ENCODE peak calls at places on chromosomes 12 and 14, in four cellular contexts. I is transverse colon, J is adrenal gland, Y is cardiac muscle cell. P is an unnamed sample.

GRCh38 chr12:57844725-57845477 is 1.6 kb downstream of the CTDSP2 start:
- DNase-seq in I (peak), J (peak), Y (peak), P (no peak)

GRCh38 chr14:61652526-61653262 is 42.6 kb upstream of the HIF1A start:
- DNase-seq in I (no peak), J (no peak), Y (no peak), P (no peak)

GRCh38 chr12:94148841-94149780 is 734 bp downstream of the PLXNC1 start:
- DNase-seq in I (peak), J (no peak), Y (peak), P (no peak)

GRCh38 chr14:65972891-65973290 is 513.3 kb upstream of the CCDC196 start:
- DNase-seq in I (no peak), J (no peak), Y (no peak), P (no peak)

GRCh38 chr12:50934981-50935807 is 17.1 kb upstream of the HIGD1C start:
- DNase-seq in I (no peak), J (no peak), Y (no peak), P (no peak)

GRCh38 chr14:101187816-101188570 is 284.5 kb upstream of the RTL1 start:
- DNase-seq in I (no peak), J (no peak), Y (no peak), P (peak)

GRCh38 chr12:77202457-77203060 is 137.2 kb upstream of the E2F7 start:
- DNase-seq in I (no peak), J (no peak), Y (no peak), P (no peak)

GRCh38 chr14:85516239-85517112 is 13.5 kb upstream of the FLRT2 start:
- DNase-seq in I (no peak), J (no peak), Y (no peak), P (no peak)

GRCh38 chr14:59358105-59358504 is 107.1 kb downstream of the GPR135 start:
- DNase-seq in I (no peak), J (peak), Y (peak), P (no peak)

GRCh38 chr14:37597538-37598084 is 2.2 kb downstream of the TTC6 start:
- DNase-seq in I (peak), J (no peak), Y (no peak), P (no peak)

GRCh38 chr12:24045816-24046257 is 96.4 kb upstream of the SOX5 start:
- DNase-seq in I (no peak), J (no peak), Y (no peak), P (peak)

GRCh38 chr14:24605435-24606190 is 3.9 kb downstream of the GZMH start:
- DNase-seq in I (peak), J (no peak), Y (no peak), P (no peak)

GRCh38 chr12:85644508-85644907 is 191.7 kb downstream of the RASSF9 start:
- DNase-seq in I (no peak), J (no peak), Y (no peak), P (no peak)

GRCh38 chr12:52956987-52957386 is 8.1 kb downstream of the KRT18 start:
- DNase-seq in I (no peak), J (no peak), Y (no peak), P (no peak)

GRCh38 chr14:66568220-66568619 is 60.3 kb downstream of the GPHN start:
- DNase-seq in I (no peak), J (no peak), Y (no peak), P (no peak)

GRCh38 chr14:24116111-24116809 is 1.5 kb upstream of the NRL start:
- DNase-seq in I (no peak), J (no peak), Y (no peak), P (no peak)

GRCh38 chr14:105167303-105168092 is 1.1 kb downstream of the JAG2 start:
- DNase-seq in I (peak), J (no peak), Y (peak), P (no peak)

GRCh38 chr12:32486158-32486557 is 86.8 kb downstream of the FGD4 start:
- DNase-seq in I (no peak), J (no peak), Y (no peak), P (no peak)

GRCh38 chr14:77714926-77715325 is 7.0 kb downstream of the SLIRP start:
- DNase-seq in I (no peak), J (no peak), Y (no peak), P (no peak)

GRCh38 chr12:132168311-132169031 is 24.2 kb downstream of the NOC4L start:
- DNase-seq in I (no peak), J (no peak), Y (no peak), P (no peak)

GRCh38 chr14:77790566-77791224 is 9.2 kb upstream of the ADCK1 start:
- DNase-seq in I (no peak), J (no peak), Y (no peak), P (no peak)

GRCh38 chr12:538731-539539 is 79.2 kb downstream of the B4GALNT3 start:
- DNase-seq in I (peak), J (peak), Y (no peak), P (no peak)

GRCh38 chr14:32622742-32623141 is 293.6 kb downstream of the AKAP6 start:
- DNase-seq in I (no peak), J (no peak), Y (no peak), P (no peak)

GRCh38 chr14:106222736-106223135 is 696.4 kb downstream of the TMEM121 start:
- DNase-seq in I (no peak), J (no peak), Y (no peak), P (no peak)

GRCh38 chr14:22718091-22718490 is 48.4 kb upstream of the OXA1L start:
- DNase-seq in I (no peak), J (no peak), Y (no peak), P (no peak)

GRCh38 chr14:22715186-22715812 is 51.2 kb upstream of the OXA1L start:
- DNase-seq in I (no peak), J (no peak), Y (no peak), P (no peak)

GRCh38 chr14:22715890-22716289 is 50.6 kb upstream of the OXA1L start:
- DNase-seq in I (no peak), J (no peak), Y (no peak), P (no peak)

GRCh38 chr14:22713631-22713950 is 52.9 kb upstream of the OXA1L start:
- DNase-seq in I (no peak), J (no peak), Y (no peak), P (no peak)
- TF ChIP-seq CTCF in I (no peak), J (no peak), Y (no peak), P (no peak)

GRCh38 chr12:48865141-48865440 is 579 bp downstream of the RND1 start:
- DNase-seq in I (no peak), J (no peak), Y (no peak), P (no peak)

GRCh38 chr12:48862691-48863090 is 3.0 kb downstream of the RND1 start:
- DNase-seq in I (no peak), J (no peak), Y (no peak), P (no peak)

GRCh38 chr12:48868446-48868845 is 2.8 kb upstream of the RND1 start:
- DNase-seq in I (no peak), J (no peak), Y (no peak), P (no peak)

GRCh38 chr12:48863296-48863695 is 2.4 kb downstream of the RND1 start:
- DNase-seq in I (no peak), J (no peak), Y (no peak), P (no peak)

DNA sequence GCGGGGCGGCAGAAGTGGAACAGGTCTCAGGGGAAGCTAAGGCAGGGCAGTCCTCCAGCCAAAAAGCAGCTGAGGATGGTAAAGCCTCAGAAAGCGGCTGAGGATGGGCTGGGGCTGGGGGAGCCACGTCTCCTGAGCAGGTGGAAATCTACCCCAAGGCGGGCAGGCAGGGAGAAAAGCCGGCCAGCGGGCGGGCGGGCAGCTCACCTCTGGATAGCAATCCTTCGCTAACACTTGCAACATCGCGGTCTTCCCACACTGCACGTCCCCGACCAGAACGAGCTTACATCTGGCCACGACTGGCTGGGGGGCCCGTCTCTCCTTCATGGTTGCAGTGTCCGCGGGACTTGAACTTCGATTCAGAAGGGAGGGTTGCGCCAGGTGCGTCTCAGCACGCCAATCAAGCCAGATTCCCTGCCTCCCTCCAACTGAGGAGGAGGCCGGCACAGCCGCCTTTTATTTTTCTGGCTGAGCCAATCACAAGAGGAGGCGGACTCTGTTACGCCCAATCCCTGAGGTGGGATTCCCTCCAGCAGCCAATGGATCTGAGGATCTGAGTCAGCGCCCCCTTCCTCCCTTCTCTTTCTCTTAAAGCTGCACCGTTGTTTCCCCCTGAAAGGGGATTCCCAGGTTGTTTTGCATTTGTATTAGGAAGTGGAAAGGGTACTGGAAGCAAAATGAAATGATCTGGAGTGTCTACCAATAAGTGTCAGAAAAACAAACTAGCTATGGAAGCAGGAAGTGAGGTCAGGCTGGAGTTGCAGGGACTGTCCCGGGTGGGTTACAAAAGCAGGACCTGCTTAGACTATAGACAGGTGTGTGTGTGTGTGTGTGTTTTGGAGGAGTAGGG is at the start of gene RND1:
- DNase-seq in I (peak), J (peak), Y (peak), P (peak)
- TF ChIP-seq CTCF in I (no peak), J (no peak), Y (peak), P (peak)

GRCh38 chr12:109910254-109910968 is 10.3 kb downstream of the TCHP start:
- DNase-seq in I (no peak), J (no peak), Y (no peak), P (no peak)
- TF ChIP-seq CTCF in I (no peak), J (no peak), Y (no peak), P (no peak)

GRCh38 chr12:4762773-4763172 is 42.6 kb downstream of the GALNT8 start:
- DNase-seq in I (no peak), J (no peak), Y (no peak), P (no peak)
- TF ChIP-seq CTCF in I (no peak), J (no peak), Y (no peak), P (no peak)

GRCh38 chr12:7018350-7019042 is at the start of gene LPCAT3:
- DNase-seq in I (peak), J (peak), Y (peak), P (peak)

GRCh38 chr12:7017870-7018349 is 366 bp downstream of the LPCAT3 start:
- DNase-seq in I (peak), J (no peak), Y (no peak), P (no peak)

GRCh38 chr12:7021956-7022355 is 3.7 kb upstream of the LPCAT3 start:
- DNase-seq in I (no peak), J (no peak), Y (no peak), P (peak)

GRCh38 chr12:7016958-7017571 is 1.2 kb downstream of the LPCAT3 start:
- DNase-seq in I (no peak), J (no peak), Y (no peak), P (no peak)

DNA sequence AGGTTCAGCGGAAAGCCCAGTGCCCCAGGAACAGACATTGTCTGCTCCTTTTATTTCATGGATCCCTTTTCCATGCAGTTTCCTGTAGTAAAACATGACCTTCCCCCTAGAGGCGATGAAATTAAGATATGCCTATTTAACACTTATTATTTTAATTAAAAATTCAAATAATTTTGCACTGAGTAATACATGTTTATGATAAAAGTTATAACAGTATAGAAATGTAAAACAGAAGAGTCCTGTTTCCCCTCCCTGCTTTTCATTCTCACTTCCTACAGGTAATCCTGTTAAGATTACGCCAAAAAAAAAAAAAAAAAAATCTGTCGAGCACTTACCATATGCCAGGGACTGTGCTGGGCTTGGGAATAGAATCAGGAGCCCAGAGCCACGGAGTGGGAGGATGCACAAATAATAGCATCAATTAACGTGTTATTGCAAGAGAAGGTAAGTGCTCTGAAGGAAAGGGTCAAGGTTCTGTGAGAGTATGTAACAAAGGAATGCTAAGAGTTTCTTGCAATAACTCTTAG is 830 bp upstream of the LPCAT3 start:
- DNase-seq in I (no peak), J (no peak), Y (no peak), P (no peak)
- TF ChIP-seq CTCF in I (no peak), J (no peak), Y (no peak), P (no peak)

GRCh38 chr14:54651018-54651351 is 84.1 kb downstream of the SAMD4A start:
- DNase-seq in I (no peak), J (no peak), Y (no peak), P (no peak)

GRCh38 chr14:54650331-54651017 is 83.5 kb downstream of the SAMD4A start:
- DNase-seq in I (peak), J (peak), Y (no peak), P (no peak)

GRCh38 chr14:54652890-54653201 is 85.9 kb downstream of the SAMD4A start:
- DNase-seq in I (no peak), J (no peak), Y (no peak), P (no peak)

GRCh38 chr14:54652188-54652889 is 85.4 kb downstream of the SAMD4A start:
- DNase-seq in I (peak), J (peak), Y (peak), P (peak)

GRCh38 chr14:54651649-54652048 is 84.7 kb downstream of the SAMD4A start:
- DNase-seq in I (no peak), J (no peak), Y (no peak), P (no peak)
- TF ChIP-seq CTCF in I (no peak), J (no peak), Y (no peak), P (no peak)

DNA sequence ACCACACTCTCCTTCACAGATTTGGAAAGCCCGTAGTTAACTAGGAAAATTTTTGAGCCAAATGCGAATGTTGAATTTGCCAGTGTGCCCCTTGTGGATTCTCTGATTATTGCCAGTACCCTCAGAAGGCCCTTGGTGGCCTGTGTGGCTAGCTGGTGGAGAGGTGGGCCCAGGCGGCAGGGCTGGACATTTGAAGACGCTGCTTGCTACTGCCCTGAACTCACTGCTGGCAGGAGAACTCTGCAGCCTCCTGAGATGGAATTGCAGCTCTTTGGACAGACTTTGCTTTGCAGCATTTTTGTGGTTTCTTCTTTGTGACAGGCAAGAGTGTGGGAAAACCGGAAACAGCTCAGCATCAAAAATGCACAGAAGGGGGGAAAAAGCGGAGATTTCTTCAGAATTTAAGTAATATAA is 97.6 kb downstream of the TGFB3 start:
- DNase-seq in I (no peak), J (no peak), Y (no peak), P (peak)
- TF ChIP-seq CTCF in I (no peak), J (no peak), Y (peak), P (peak)

DNA sequence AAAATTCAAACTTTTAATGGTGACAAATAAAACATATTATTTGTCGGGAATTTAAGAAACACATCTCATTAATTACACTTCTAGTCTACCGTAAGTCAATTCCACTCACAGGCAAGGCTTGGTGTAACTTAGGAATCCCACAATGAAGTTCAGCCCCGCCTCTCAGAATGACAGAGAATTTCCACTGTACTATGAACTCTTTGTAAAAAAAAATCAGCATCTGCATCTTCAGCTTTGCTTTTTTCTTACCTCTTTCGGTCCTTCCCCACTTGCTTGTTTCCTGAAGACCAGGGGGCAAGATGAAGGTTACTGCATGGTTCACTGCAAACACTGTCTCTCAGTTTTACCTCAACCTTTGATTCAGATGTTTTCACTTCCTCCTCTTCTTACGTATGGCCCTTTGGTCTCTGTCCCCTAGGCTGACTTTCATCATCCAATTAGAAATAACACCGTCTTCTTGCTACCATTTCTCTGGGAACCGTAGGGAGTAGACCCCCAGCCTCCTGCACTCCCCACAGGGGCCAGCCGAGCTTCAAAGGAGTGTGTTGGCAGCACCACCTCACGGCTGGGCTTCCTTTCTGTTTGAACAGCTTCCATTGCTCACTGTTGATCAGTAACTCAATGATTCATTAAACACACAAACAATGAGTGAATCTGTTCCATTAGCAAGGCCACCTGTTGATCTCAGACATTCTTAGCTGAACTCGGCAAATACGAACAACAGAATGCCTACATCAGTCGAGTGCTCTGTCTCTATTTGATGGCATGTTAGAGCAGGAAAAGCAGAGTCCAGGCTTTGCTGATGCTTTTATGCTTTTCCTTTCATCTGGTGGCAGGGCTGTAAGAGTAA is 343.0 kb downstream of the BMP4 start:
- DNase-seq in I (peak), J (peak), Y (no peak), P (no peak)
- TF ChIP-seq CTCF in I (no peak), J (no peak), Y (no peak), P (no peak)

GRCh38 chr14:34501004-34501580 is 38.4 kb downstream of the EAPP start:
- DNase-seq in I (no peak), J (no peak), Y (no peak), P (no peak)

GRCh38 chr14:34496007-34496678 is 34.1 kb upstream of the SPTSSA start:
- DNase-seq in I (no peak), J (peak), Y (no peak), P (no peak)

GRCh38 chr14:34498684-34499412 is 36.8 kb upstream of the SPTSSA start:
- DNase-seq in I (peak), J (peak), Y (peak), P (no peak)

GRCh38 chr14:34501997-34502396 is 37.5 kb downstream of the EAPP start:
- DNase-seq in I (no peak), J (no peak), Y (no peak), P (no peak)

GRCh38 chr14:34496679-34497513 is 34.9 kb upstream of the SPTSSA start:
- DNase-seq in I (peak), J (peak), Y (no peak), P (peak)
- TF ChIP-seq CTCF in I (peak), J (no peak), Y (peak), P (peak)

P was measured in osteocyte.